ENCODE peak calls at places on chromosomes 13 and 19, in seven cellular contexts. O is effector memory CD4-positive, alpha-beta T cell; R is A673; X is endodermal cell; C is GM23248; F is BE2C; S is AG04450. V is an unnamed sample. For H3K27me3, the result is how much of the 10 kb centered on the place peaks cover.

GRCh38 chr13:36919833-36920611 is at the start of gene SMAD9:
- DNase-seq in R (peak), C (peak), S (no peak), O (no peak), X (peak), F (peak), V (peak)

GRCh38 chr19:33868821-33869412 is 72.2 kb downstream of the KCTD15 start:
- DNase-seq in F (peak), C (peak), X (peak), S (no peak), O (no peak), R (no peak), V (no peak)

GRCh38 chr13:23202383-23202782 is 21.6 kb downstream of the SGCG start:
- DNase-seq in F (no peak), R (no peak), C (peak), X (no peak), O (no peak), S (no peak), V (no peak)

GRCh38 chr13:23655321-23655720 is 85.1 kb downstream of the TNFRSF19 start:
- DNase-seq in C (no peak), F (no peak), R (no peak), O (no peak), X (no peak), S (no peak), V (no peak)

GRCh38 chr13:108342369-108343289 is 73.1 kb downstream of the TNFSF13B start:
- DNase-seq in X (no peak), F (no peak), R (peak), O (no peak), S (peak), C (peak), V (no peak)

GRCh38 chr13:80161219-80161618 is 179.7 kb downstream of the SPRY2 start:
- DNase-seq in S (no peak), F (no peak), R (no peak), X (no peak), O (no peak), C (no peak), V (no peak)

GRCh38 chr13:45370922-45371406 is 30.0 kb upstream of the TPT1 start:
- DNase-seq in R (peak), S (peak), O (peak), F (peak), X (peak), C (peak), V (peak)

GRCh38 chr13:61350351-61350750 is 65.3 kb downstream of the PCDH20 start:
- DNase-seq in C (no peak), O (no peak), R (no peak), X (no peak), S (no peak), F (no peak), V (no peak)

GRCh38 chr13:23695711-23696512 is 125.7 kb downstream of the TNFRSF19 start:
- DNase-seq in S (no peak), F (no peak), R (no peak), C (no peak), O (no peak), X (peak), V (peak)

GRCh38 chr19:6521718-6522646 is 8.8 kb upstream of the TNFSF9 start:
- DNase-seq in R (no peak), S (no peak), X (no peak), O (peak), F (no peak), C (peak), V (peak)

GRCh38 chr19:42079886-42080763 is 4.2 kb downstream of the ZNF574 start:
- DNase-seq in O (no peak), X (no peak), C (no peak), F (no peak), S (no peak), R (no peak), V (no peak)

GRCh38 chr13:97003071-97003470 is 8.8 kb upstream of the OXGR1 start:
- DNase-seq in R (no peak), S (no peak), C (peak), F (no peak), X (no peak), O (no peak), V (no peak)

GRCh38 chr13:76522083-76522755 is 364.0 kb downstream of the KCTD12 start:
- DNase-seq in R (peak), F (peak), O (no peak), S (no peak), C (no peak), X (peak), V (no peak)

GRCh38 chr13:98385591-98385990 is 191.3 kb downstream of the STK24 start:
- DNase-seq in F (no peak), C (no peak), R (no peak), S (no peak), X (no peak), O (no peak), V (no peak)

GRCh38 chr19:11261902-11262839 is at the start of gene DOCK6:
- DNase-seq in C (peak), S (no peak), R (peak), F (peak), X (peak), O (no peak), V (no peak)

GRCh38 chr19:30326076-30326710 is 46.0 kb upstream of the ZNF536 start:
- DNase-seq in S (no peak), C (no peak), X (peak), O (no peak), R (no peak), F (no peak), V (no peak)

GRCh38 chr19:30322641-30323320 is 49.4 kb upstream of the ZNF536 start:
- DNase-seq in R (no peak), C (no peak), O (no peak), F (no peak), S (no peak), X (peak), V (no peak)

GRCh38 chr19:30325657-30326056 is 46.5 kb upstream of the ZNF536 start:
- DNase-seq in R (no peak), S (no peak), F (no peak), O (no peak), X (peak), C (no peak), V (no peak)

GRCh38 chr19:30324982-30325381 is 47.2 kb upstream of the ZNF536 start:
- DNase-seq in R (no peak), F (no peak), X (peak), S (no peak), O (no peak), C (no peak), V (no peak)

GRCh38 chr19:30323904-30324303 is 48.3 kb upstream of the ZNF536 start:
- DNase-seq in S (no peak), R (no peak), F (no peak), X (no peak), C (no peak), O (no peak), V (no peak)
- H3K27me3 ChIP-seq in S (under half), R (under half), F (under half), X (under half), C (under half), O (under half), V (under half)

GRCh38 chr19:1675633-1676350 is 23.4 kb upstream of the TCF3 start:
- DNase-seq in C (no peak), R (peak), S (no peak), F (peak), X (peak), O (no peak), V (no peak)

GRCh38 chr19:1674293-1674679 is 21.9 kb upstream of the TCF3 start:
- DNase-seq in X (no peak), S (no peak), C (no peak), O (no peak), R (no peak), F (no peak), V (no peak)

GRCh38 chr19:1672769-1673644 is 20.6 kb upstream of the TCF3 start:
- DNase-seq in C (no peak), X (no peak), R (no peak), O (no peak), F (no peak), S (no peak), V (no peak)

GRCh38 chr19:1672038-1672768 is 19.8 kb upstream of the TCF3 start:
- DNase-seq in C (peak), X (peak), S (no peak), O (no peak), F (peak), R (peak), V (peak)

GRCh38 chr19:1673645-1674292 is 21.4 kb upstream of the TCF3 start:
- DNase-seq in R (no peak), X (no peak), C (no peak), S (no peak), O (no peak), F (no peak), V (no peak)
- H3K27me3 ChIP-seq in R (under half), X (half or more), C (under half), S (half or more), O (half or more), F (under half), V (half or more)

DNA sequence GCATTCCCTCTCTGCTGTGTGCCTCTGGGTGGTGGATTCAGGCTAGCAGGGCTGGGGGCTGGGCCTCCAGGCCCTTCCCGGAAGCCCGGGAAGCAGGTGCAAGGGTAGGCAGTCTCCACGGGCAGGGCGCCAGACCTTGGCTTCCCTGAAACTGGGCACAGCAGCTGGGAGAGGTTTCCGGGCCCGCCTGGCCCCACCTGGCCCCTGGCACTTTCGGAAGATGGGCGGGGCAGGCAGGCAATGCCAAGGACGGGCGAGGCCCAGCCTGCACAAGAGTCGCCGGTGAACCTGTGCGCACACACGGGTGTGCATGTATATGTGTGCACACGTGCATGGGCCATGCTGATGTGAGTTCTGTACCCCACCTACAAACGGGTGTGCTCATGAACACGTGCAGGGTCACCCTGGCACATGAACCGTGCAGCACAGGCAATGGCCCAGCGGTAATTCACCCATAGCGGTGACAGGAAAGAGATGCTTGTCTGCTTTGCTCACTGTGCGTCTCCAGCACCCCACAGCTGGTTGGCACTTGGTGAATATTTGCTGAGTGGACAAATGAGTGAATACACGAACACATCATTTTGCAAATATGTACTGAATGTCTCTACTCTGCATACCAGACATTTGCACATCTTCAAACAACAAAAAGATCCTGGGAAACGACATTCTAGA is 15.3 kb downstream of the GADD45B start:
- DNase-seq in S (no peak), O (no peak), C (peak), R (peak), X (no peak), F (peak), V (peak)
- H3K27me3 ChIP-seq in S (under half), O (under half), C (under half), R (under half), X (under half), F (under half), V (under half)

GRCh38 chr13:42930136-42930535 is 61.9 kb downstream of the EPSTI1 start:
- DNase-seq in S (no peak), O (no peak), F (no peak), X (no peak), R (peak), C (no peak), V (no peak)
- H3K27me3 ChIP-seq in S (under half), O (under half), F (under half), X (under half), R (under half), C (under half), V (under half)

GRCh38 chr13:27826379-27827353 is 34.4 kb downstream of the GSX1 start:
- DNase-seq in O (peak), C (peak), F (peak), R (peak), S (peak), X (peak), V (peak)
- H3K27me3 ChIP-seq in O (under half), C (half or more), F (half or more), R (half or more), S (under half), X (half or more), V (half or more)

GRCh38 chr19:10226021-10226375 is 5.1 kb downstream of the S1PR2 start:
- DNase-seq in X (no peak), O (no peak), F (no peak), C (no peak), S (no peak), R (no peak), V (no peak)
- H3K27me3 ChIP-seq in X (under half), O (under half), F (under half), C (under half), S (under half), R (under half), V (under half)

GRCh38 chr19:51626675-51627074 is 3.5 kb downstream of the SIGLEC5 start:
- DNase-seq in C (no peak), X (no peak), R (no peak), S (no peak), F (no peak), O (no peak), V (no peak)
- H3K27me3 ChIP-seq in C (under half), X (under half), R (half or more), S (under half), F (half or more), O (under half), V (under half)

GRCh38 chr19:29248332-29248844 is 35.4 kb upstream of the UQCRFS1 start:
- DNase-seq in F (no peak), O (no peak), X (no peak), S (no peak), R (no peak), C (no peak), V (no peak)

GRCh38 chr19:29245221-29245620 is 32.3 kb upstream of the UQCRFS1 start:
- DNase-seq in F (no peak), O (no peak), C (peak), R (peak), X (no peak), S (no peak), V (no peak)

GRCh38 chr19:29247051-29247450 is 34.1 kb upstream of the UQCRFS1 start:
- DNase-seq in F (no peak), C (no peak), O (no peak), R (no peak), X (no peak), S (no peak), V (no peak)

GRCh38 chr19:29247912-29248311 is 35.0 kb upstream of the UQCRFS1 start:
- DNase-seq in X (peak), C (peak), F (peak), S (no peak), O (no peak), R (peak), V (no peak)
- H3K27me3 ChIP-seq in X (under half), C (under half), F (under half), S (under half), O (under half), R (under half), V (under half)

GRCh38 chr13:99908129-99908805 is 63.3 kb downstream of the ZIC5 start:
- DNase-seq in C (no peak), O (no peak), S (no peak), F (no peak), R (no peak), X (no peak), V (no peak)
- H3K27me3 ChIP-seq in C (half or more), O (under half), S (under half), F (under half), R (under half), X (under half), V (under half)